ENCODE peak calls at places on chromosomes 4 and X, in eight cellular contexts. J, U, D, M, R, K, Q and T are unnamed samples.
A peak's percentile ranks its signal among the peaks of the same experiment; 100 is the strongest.

GRCh38 chrX:30748337-30748960 is 95.2 kb downstream of the GK start:
- DNase-seq in J (no peak), U (no peak), D (no peak), M (no peak), R (no peak), K (no peak), Q (peak; percentile 5), T (no peak)

GRCh38 chrX:112768563-112768962 is 72.1 kb downstream of the AMOT start:
- DNase-seq in J (no peak), U (no peak), D (no peak), M (no peak), R (no peak), K (no peak), Q (no peak), T (no peak)

GRCh38 chr4:150242820-150243458 is 164.7 kb downstream of the DCLK2 start:
- DNase-seq in J (peak; percentile 37), U (no peak), D (no peak), M (no peak), R (peak; percentile 63), K (peak; percentile 53), Q (peak; percentile 64), T (peak; percentile 27)

GRCh38 chrX:120755066-120755846 is 120.4 kb downstream of the CT47B1 start:
- DNase-seq in J (no peak), U (no peak), D (no peak), M (no peak), R (no peak), K (no peak), Q (no peak), T (peak; percentile 16)

GRCh38 chr4:188158336-188158735 is 19.1 kb downstream of the TRIML1 start:
- DNase-seq in J (no peak), U (no peak), D (no peak), M (peak; percentile 68), R (no peak), K (no peak), Q (no peak), T (no peak)

GRCh38 chrX:84415155-84415554 is 87.1 kb downstream of the HDX start:
- DNase-seq in J (no peak), U (no peak), D (no peak), M (no peak), R (no peak), K (no peak), Q (no peak), T (no peak)

GRCh38 chr4:87192155-87192919 is 28.1 kb downstream of the KLHL8 start:
- DNase-seq in J (no peak), U (no peak), D (no peak), M (no peak), R (no peak), K (no peak), Q (peak; percentile 24), T (no peak)

GRCh38 chr4:13331827-13332226 is 152.3 kb downstream of the RAB28 start:
- DNase-seq in J (no peak), U (no peak), D (no peak), M (no peak), R (no peak), K (no peak), Q (no peak), T (no peak)

GRCh38 chr4:2044542-2045517 is 14.3 kb upstream of the NAT8L start:
- DNase-seq in J (no peak), U (no peak), D (no peak), M (peak; percentile 68), R (no peak), K (no peak), Q (no peak), T (no peak)

GRCh38 chrX:109596015-109596414 is 29.0 kb downstream of the KCNE5 start:
- DNase-seq in J (no peak), U (no peak), D (no peak), M (no peak), R (no peak), K (no peak), Q (no peak), T (no peak)

GRCh38 chr4:123749408-123749807 is 352.8 kb downstream of the SPRY1 start:
- DNase-seq in J (no peak), U (no peak), D (no peak), M (no peak), R (no peak), K (no peak), Q (peak; percentile 33), T (no peak)

GRCh38 chr4:138576684-138577083 is 334.5 kb upstream of the SLC7A11 start:
- DNase-seq in J (no peak), U (peak; percentile 16), D (no peak), M (no peak), R (peak; percentile 59), K (no peak), Q (peak; percentile 75), T (no peak)

GRCh38 chr4:93475730-93476129 is 352.8 kb upstream of the ATOH1 start:
- DNase-seq in J (no peak), U (no peak), D (no peak), M (no peak), R (peak; percentile 6), K (no peak), Q (no peak), T (no peak)

GRCh38 chr4:48271048-48271452 is 1.4 kb upstream of the TEC start:
- DNase-seq in J (no peak), U (no peak), D (no peak), M (no peak), R (no peak), K (peak; percentile 67), Q (no peak), T (peak; percentile 9)

GRCh38 chr4:156961241-156962068 is 10.1 kb downstream of the PDGFC start:
- DNase-seq in J (no peak), U (no peak), D (no peak), M (no peak), R (no peak), K (no peak), Q (no peak), T (no peak)

GRCh38 chrX:37331546-37331945 is 17.6 kb upstream of the PRRG1 start:
- DNase-seq in J (no peak), U (no peak), D (no peak), M (no peak), R (no peak), K (no peak), Q (no peak), T (no peak)

GRCh38 chrX:39499996-39500395 is 597.8 kb downstream of the BCOR start:
- DNase-seq in J (no peak), U (no peak), D (no peak), M (no peak), R (no peak), K (no peak), Q (peak; percentile 26), T (no peak)

GRCh38 chr4:15031197-15031596 is 28.9 kb downstream of the CPEB2 start:
- DNase-seq in J (no peak), U (no peak), D (no peak), M (no peak), R (peak; percentile 68), K (no peak), Q (peak; percentile 36), T (no peak)

GRCh38 chr4:23368081-23368697 is 521.7 kb downstream of the PPARGC1A start:
- DNase-seq in J (no peak), U (no peak), D (no peak), M (no peak), R (peak; percentile 8), K (no peak), Q (no peak), T (no peak)

GRCh38 chr4:30386266-30386895 is 333.8 kb upstream of the PCDH7 start:
- DNase-seq in J (no peak), U (no peak), D (no peak), M (no peak), R (peak; percentile 66), K (no peak), Q (peak; percentile 46), T (no peak)

GRCh38 chrX:136266828-136267227 is 15.6 kb upstream of the MAP7D3 start:
- DNase-seq in J (no peak), U (no peak), D (no peak), M (no peak), R (no peak), K (no peak), Q (no peak), T (no peak)

DNA sequence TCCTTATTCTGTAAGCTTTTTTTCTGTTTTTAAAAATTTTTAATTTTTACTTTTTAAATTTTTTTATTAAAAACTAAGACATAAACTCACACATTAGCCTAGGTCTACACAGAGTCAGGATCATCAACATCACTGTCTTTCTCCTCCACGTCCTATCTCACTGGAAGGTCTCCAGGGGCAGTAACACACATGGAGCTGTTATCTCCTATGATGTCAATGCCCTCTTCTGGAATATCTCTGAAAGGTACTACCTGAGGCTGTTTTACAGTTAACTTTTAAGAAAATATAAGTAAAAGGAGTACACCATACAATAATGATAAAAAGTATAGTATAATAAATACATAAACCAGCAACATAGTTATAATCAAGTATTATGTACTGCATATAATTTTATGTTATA is 21.2 kb downstream of the IL15 start:
- DNase-seq in J (no peak), U (no peak), D (no peak), M (no peak), R (no peak), K (no peak), Q (no peak), T (no peak)
- TF ChIP-seq CTCF in J (no peak), U (no peak), D (no peak), M (no peak), R (no peak), K (no peak), Q (no peak), T (no peak)

GRCh38 chrX:78199851-78200250 is 60.4 kb upstream of the TAF9B start:
- DNase-seq in J (no peak), U (no peak), D (no peak), M (no peak), R (no peak), K (peak; percentile 17), Q (peak; percentile 32), T (peak; percentile 12)
- TF ChIP-seq CTCF in J (no peak), U (peak; percentile 5), D (peak; percentile 28), M (no peak), R (no peak), K (peak; percentile 39), Q (peak; percentile 21), T (peak; percentile 13)

GRCh38 chr4:27318740-27319139 is 458.1 kb downstream of the STIM2 start:
- DNase-seq in J (no peak), U (peak; percentile 10), D (no peak), M (no peak), R (peak; percentile 12), K (peak; percentile 14), Q (peak; percentile 10), T (peak; percentile 47)
- TF ChIP-seq CTCF in J (no peak), U (peak; percentile 71), D (peak; percentile 61), M (no peak), R (peak; percentile 24), K (peak; percentile 37), Q (peak; percentile 16), T (no peak)

GRCh38 chr4:101599620-101600019 is 190.9 kb upstream of the BANK1 start:
- DNase-seq in J (no peak), U (no peak), D (no peak), M (no peak), R (peak; percentile 71), K (no peak), Q (peak; percentile 88), T (no peak)

GRCh38 chr4:101600287-101600686 is 190.2 kb upstream of the BANK1 start:
- DNase-seq in J (no peak), U (no peak), D (no peak), M (no peak), R (no peak), K (no peak), Q (peak; percentile 22), T (no peak)

GRCh38 chr4:101596786-101597185 is 193.7 kb upstream of the BANK1 start:
- DNase-seq in J (no peak), U (no peak), D (no peak), M (no peak), R (no peak), K (peak; percentile 6), Q (no peak), T (no peak)

GRCh38 chr4:101594588-101594987 is 195.9 kb upstream of the BANK1 start:
- DNase-seq in J (no peak), U (no peak), D (no peak), M (no peak), R (no peak), K (no peak), Q (no peak), T (no peak)

GRCh38 chr4:101597204-101597603 is 193.3 kb upstream of the BANK1 start:
- DNase-seq in J (no peak), U (no peak), D (no peak), M (no peak), R (no peak), K (peak; percentile 4), Q (no peak), T (peak; percentile 32)
- TF ChIP-seq CTCF in J (no peak), U (no peak), D (no peak), M (no peak), R (peak; percentile 13), K (peak; percentile 34), Q (peak; percentile 30), T (peak; percentile 51)